ENCODE peak calls at places on chromosomes 16 and 17, in nine cellular contexts. B is tibial artery, O is HL-60, P is transverse colon, Q is body of pancreas, T is brain microvascular endothelial cell, X is MM.1S, J is astrocyte of the cerebellum, L is ovary. H is an unnamed sample.

GRCh38 chr17:1720856-1721386 is 3.6 kb upstream of the WDR81 start:
- DNase-seq in B (peak; percentile 78), O (no peak), P (peak; percentile 80), Q (peak; percentile 74), T (peak; percentile 33), X (peak; percentile 63), J (no peak), L (peak; percentile 74), H (peak; percentile 45)

GRCh38 chr16:16082255-16082654 is 132.8 kb downstream of the ABCC1 start:
- DNase-seq in B (no peak), O (no peak), P (no peak), Q (no peak), T (no peak), X (no peak), J (no peak), L (no peak), H (no peak)

GRCh38 chr16:58409316-58409973 is 17.2 kb downstream of the GINS3 start:
- DNase-seq in B (no peak), O (no peak), P (no peak), Q (no peak), T (peak; percentile 41), X (no peak), J (peak; percentile 83), L (no peak), H (peak; percentile 71)

GRCh38 chr16:49464093-49464492 is 90.5 kb downstream of the C16orf78 start:
- DNase-seq in B (peak; percentile 15), O (no peak), P (no peak), Q (peak; percentile 1), T (no peak), X (no peak), J (no peak), L (no peak), H (no peak)

GRCh38 chr17:13182450-13182849 is 164.6 kb upstream of the ELAC2 start:
- DNase-seq in B (no peak), O (no peak), P (peak; percentile 8), Q (no peak), T (no peak), X (no peak), J (no peak), L (no peak), H (no peak)

GRCh38 chr17:48215583-48216139 is 108.1 kb downstream of the SNX11 start:
- DNase-seq in B (no peak), O (no peak), P (peak; percentile 11), Q (no peak), T (peak; percentile 36), X (peak; percentile 16), J (peak; percentile 18), L (no peak), H (peak; percentile 46)

GRCh38 chr16:87698241-87698640 is 67.5 kb downstream of the KLHDC4 start:
- DNase-seq in B (no peak), O (no peak), P (no peak), Q (no peak), T (no peak), X (no peak), J (no peak), L (no peak), H (no peak)

GRCh38 chr17:40566027-40566426 is 755 bp upstream of the CCR7 start:
- DNase-seq in B (no peak), O (no peak), P (no peak), Q (no peak), T (no peak), X (no peak), J (no peak), L (no peak), H (no peak)

GRCh38 chr17:19387921-19388521 is 1.0 kb upstream of the MFAP4 start:
- DNase-seq in B (no peak), O (no peak), P (no peak), Q (no peak), T (no peak), X (no peak), J (peak; percentile 64), L (no peak), H (peak; percentile 90)

GRCh38 chr17:73359987-73360410 is 48.2 kb upstream of the CDC42EP4 start:
- DNase-seq in B (no peak), O (no peak), P (peak; percentile 77), Q (peak; percentile 85), T (no peak), X (no peak), J (no peak), L (no peak), H (no peak)

GRCh38 chr16:70715860-70716357 is 30.1 kb upstream of the MTSS2 start:
- DNase-seq in B (no peak), O (no peak), P (no peak), Q (no peak), T (no peak), X (no peak), J (peak; percentile 78), L (no peak), H (no peak)

GRCh38 chr16:57639172-57639571 is 10.7 kb downstream of the ADGRG1 start:
- DNase-seq in B (no peak), O (no peak), P (no peak), Q (peak; percentile 81), T (no peak), X (no peak), J (no peak), L (peak; percentile 35), H (no peak)

GRCh38 chr16:8962393-8963009 is 1.2 kb downstream of the USP7 start:
- DNase-seq in B (no peak), O (no peak), P (peak; percentile 71), Q (peak; percentile 33), T (no peak), X (peak; percentile 95), J (no peak), L (peak; percentile 47), H (no peak)

GRCh38 chr16:73313950-73314349 is 266.0 kb upstream of the ZFHX3 start:
- DNase-seq in B (no peak), O (no peak), P (no peak), Q (no peak), T (no peak), X (no peak), J (no peak), L (no peak), H (no peak)

GRCh38 chr17:56770427-56770826 is 63.3 kb downstream of the C17orf67 start:
- DNase-seq in B (no peak), O (no peak), P (no peak), Q (no peak), T (no peak), X (no peak), J (no peak), L (no peak), H (no peak)

GRCh38 chr17:66763056-66763455 is 71.9 kb upstream of the CACNG5 start:
- DNase-seq in B (no peak), O (no peak), P (no peak), Q (no peak), T (no peak), X (no peak), J (no peak), L (no peak), H (no peak)

GRCh38 chr17:1484586-1485310 is 7.7 kb downstream of the MYO1C start:
- DNase-seq in B (peak; percentile 84), O (no peak), P (peak; percentile 79), Q (peak; percentile 74), T (no peak), X (peak; percentile 50), J (no peak), L (peak; percentile 78), H (no peak)

GRCh38 chr16:86942469-86943175 is 364.3 kb downstream of the FOXL1 start:
- DNase-seq in B (no peak), O (no peak), P (no peak), Q (no peak), T (peak; percentile 83), X (no peak), J (peak; percentile 87), L (no peak), H (peak; percentile 94)

GRCh38 chr16:29898135-29898534 is 1.2 kb downstream of the SEZ6L2 start:
- DNase-seq in B (no peak), O (no peak), P (no peak), Q (no peak), T (no peak), X (no peak), J (no peak), L (no peak), H (no peak)

GRCh38 chr16:29899516-29900101 is at the start of gene SEZ6L2:
- DNase-seq in B (no peak), O (peak; percentile 38), P (peak; percentile 86), Q (peak; percentile 87), T (peak; percentile 89), X (no peak), J (peak; percentile 35), L (peak; percentile 46), H (peak; percentile 84)

GRCh38 chr16:29897333-29897732 is 2.0 kb downstream of the SEZ6L2 start:
- DNase-seq in B (no peak), O (no peak), P (no peak), Q (no peak), T (no peak), X (no peak), J (no peak), L (no peak), H (no peak)

GRCh38 chr16:29900102-29900887 is at the start of gene ASPHD1:
- DNase-seq in B (peak; percentile 76), O (peak; percentile 35), P (no peak), Q (peak; percentile 78), T (peak; percentile 76), X (peak; percentile 73), J (no peak), L (peak; percentile 87), H (peak; percentile 76)

GRCh38 chr16:29898786-29899515 is 399 bp downstream of the SEZ6L2 start:
- DNase-seq in B (no peak), O (no peak), P (peak; percentile 69), Q (no peak), T (peak; percentile 33), X (no peak), J (no peak), L (no peak), H (no peak)
- H3K4me3 ChIP-seq in B (no peak overlapping the region), O (no peak overlapping the region), P (no peak overlapping the region), Q (no peak overlapping the region), T (peak overlapping the region; percentile 54), X (no peak overlapping the region), J (peak overlapping the region; percentile 55), L (no peak overlapping the region), H (peak overlapping the region; percentile 82)

GRCh38 chr17:43483674-43484551 is at the start of gene DHX8:
- DNase-seq in B (peak; percentile 98), O (peak; percentile 98), P (peak; percentile 98), Q (peak; percentile 99), T (peak; percentile 98), X (peak; percentile 98), J (peak; percentile 98), L (peak; percentile 99), H (peak; percentile 99)
- TF ChIP-seq CTCF in B (peak; percentile 100), O (peak; percentile 100), P (peak; percentile 100), Q (peak; percentile 100), T (peak; percentile 100), X (peak; percentile 100), J (peak; percentile 100), L (peak; percentile 100), H (peak; percentile 100)

GRCh38 chr17:14307560-14308024 is 6.7 kb downstream of the HS3ST3B1 start:
- DNase-seq in B (no peak), O (no peak), P (no peak), Q (no peak), T (peak; percentile 71), X (no peak), J (no peak), L (no peak), H (peak; percentile 89)
- H3K4me3 ChIP-seq in B (no peak overlapping the region), O (no peak overlapping the region), P (no peak overlapping the region), Q (no peak overlapping the region), T (peak overlapping the region; percentile 38), X (no peak overlapping the region), J (peak overlapping the region; percentile 26), L (no peak overlapping the region), H (peak overlapping the region; percentile 46)

GRCh38 chr16:66429290-66429962 is 2.3 kb downstream of the BEAN1 start:
- DNase-seq in B (no peak), O (no peak), P (no peak), Q (no peak), T (no peak), X (no peak), J (no peak), L (no peak), H (no peak)
- TF ChIP-seq CTCF in B (no peak), O (no peak), P (no peak), Q (no peak), T (peak; percentile 28), X (no peak), J (peak; percentile 30), L (no peak), H (peak; percentile 14)

H was measured in AG10803.